ENCODE peak calls at places on chromosomes 6 and 20, in five cellular contexts. One of them, this sample, is unnamed.

GRCh38 chr20:45983279-45983743 is 11.3 kb upstream of the ZNF335 start:
- DNase-seq in fibroblast of lung: no peak
- DNase-seq in neural progenitor cell: no peak
- DNase-seq in HCT116: no peak
- DNase-seq in IMR-90: no peak
- DNase-seq in this sample: peak; percentile 54

GRCh38 chr20:24086121-24086520 is 97.5 kb upstream of the GGTLC1 start:
- DNase-seq in fibroblast of lung: no peak
- DNase-seq in neural progenitor cell: no peak
- DNase-seq in HCT116: no peak
- DNase-seq in IMR-90: no peak
- DNase-seq in this sample: no peak

GRCh38 chr6:45026003-45026516 is 302.1 kb upstream of the RUNX2 start:
- DNase-seq in fibroblast of lung: peak; percentile 69
- DNase-seq in neural progenitor cell: no peak
- DNase-seq in HCT116: no peak
- DNase-seq in IMR-90: peak; percentile 53
- DNase-seq in this sample: no peak

GRCh38 chr6:53827485-53827884 is 32.7 kb downstream of the LRRC1 start:
- DNase-seq in fibroblast of lung: no peak
- DNase-seq in neural progenitor cell: no peak
- DNase-seq in HCT116: no peak
- DNase-seq in IMR-90: no peak
- DNase-seq in this sample: no peak

GRCh38 chr20:52145587-52145986 is 46.0 kb downstream of the ZFP64 start:
- DNase-seq in fibroblast of lung: no peak
- DNase-seq in neural progenitor cell: no peak
- DNase-seq in HCT116: no peak
- DNase-seq in IMR-90: peak; percentile 28
- DNase-seq in this sample: no peak

GRCh38 chr6:88865275-88865674 is 98.1 kb downstream of the RNGTT start:
- DNase-seq in fibroblast of lung: no peak
- DNase-seq in neural progenitor cell: no peak
- DNase-seq in HCT116: no peak
- DNase-seq in IMR-90: no peak
- DNase-seq in this sample: no peak

GRCh38 chr6:125014157-125014957 is 52.1 kb downstream of the RNF217 start:
- DNase-seq in fibroblast of lung: peak; percentile 88
- DNase-seq in neural progenitor cell: no peak
- DNase-seq in HCT116: no peak
- DNase-seq in IMR-90: peak; percentile 89
- DNase-seq in this sample: no peak

GRCh38 chr6:47709160-47709559 is 10.8 kb downstream of the ADGRF4 start:
- DNase-seq in fibroblast of lung: no peak
- DNase-seq in neural progenitor cell: no peak
- DNase-seq in HCT116: no peak
- DNase-seq in IMR-90: no peak
- DNase-seq in this sample: no peak

GRCh38 chr6:107171513-107171912 is 56.2 kb upstream of the BEND3 start:
- DNase-seq in fibroblast of lung: no peak
- DNase-seq in neural progenitor cell: no peak
- DNase-seq in HCT116: no peak
- DNase-seq in IMR-90: no peak
- DNase-seq in this sample: no peak

GRCh38 chr20:48201881-48202280 is 416.6 kb upstream of the SULF2 start:
- DNase-seq in fibroblast of lung: no peak
- DNase-seq in neural progenitor cell: no peak
- DNase-seq in HCT116: no peak
- DNase-seq in IMR-90: no peak
- DNase-seq in this sample: no peak

GRCh38 chr6:157990321-157991066 is 8.8 kb downstream of the SYNJ2 start:
- DNase-seq in fibroblast of lung: no peak
- DNase-seq in neural progenitor cell: no peak
- DNase-seq in HCT116: no peak
- DNase-seq in IMR-90: no peak
- DNase-seq in this sample: no peak

GRCh38 chr6:26342106-26342999 is 22.6 kb upstream of the BTN3A2 start:
- DNase-seq in fibroblast of lung: peak; percentile 28
- DNase-seq in neural progenitor cell: peak; percentile 43
- DNase-seq in HCT116: no peak
- DNase-seq in IMR-90: peak; percentile 55
- DNase-seq in this sample: peak; percentile 71

GRCh38 chr6:82017316-82017715 is 230.2 kb downstream of the IBTK start:
- DNase-seq in fibroblast of lung: peak; percentile 85
- DNase-seq in neural progenitor cell: peak; percentile 39
- DNase-seq in HCT116: peak; percentile 55
- DNase-seq in IMR-90: peak; percentile 75
- DNase-seq in this sample: peak; percentile 66

GRCh38 chr20:1906361-1907051 is 11.3 kb downstream of the SIRPA start:
- DNase-seq in fibroblast of lung: no peak
- DNase-seq in neural progenitor cell: no peak
- DNase-seq in HCT116: no peak
- DNase-seq in IMR-90: no peak
- DNase-seq in this sample: no peak

GRCh38 chr6:43274916-43275597 is 23.0 kb upstream of the SLC22A7 start:
- DNase-seq in fibroblast of lung: no peak
- DNase-seq in neural progenitor cell: peak; percentile 49
- DNase-seq in HCT116: no peak
- DNase-seq in IMR-90: no peak
- DNase-seq in this sample: no peak

GRCh38 chr6:3660473-3660872 is 91.0 kb downstream of the PXDC1 start:
- DNase-seq in fibroblast of lung: no peak
- DNase-seq in neural progenitor cell: no peak
- DNase-seq in HCT116: no peak
- DNase-seq in IMR-90: no peak
- DNase-seq in this sample: no peak

GRCh38 chr20:49715466-49715865 is 1.8 kb upstream of the B4GALT5 start:
- DNase-seq in fibroblast of lung: no peak
- DNase-seq in neural progenitor cell: no peak
- DNase-seq in HCT116: no peak
- DNase-seq in IMR-90: no peak
- DNase-seq in this sample: no peak

GRCh38 chr20:16013631-16014030 is 559.6 kb downstream of the KIF16B start:
- DNase-seq in fibroblast of lung: no peak
- DNase-seq in neural progenitor cell: no peak
- DNase-seq in HCT116: no peak
- DNase-seq in IMR-90: no peak
- DNase-seq in this sample: no peak

GRCh38 chr20:3209946-3210317 is 634 bp downstream of the ITPA start:
- DNase-seq in fibroblast of lung: peak; percentile 14
- DNase-seq in neural progenitor cell: no peak
- DNase-seq in HCT116: no peak
- DNase-seq in IMR-90: peak; percentile 18
- DNase-seq in this sample: no peak

GRCh38 chr6:30682181-30683117 is 4.0 kb downstream of the PPP1R18 start:
- DNase-seq in fibroblast of lung: peak; percentile 94
- DNase-seq in neural progenitor cell: peak; percentile 44
- DNase-seq in HCT116: no peak
- DNase-seq in IMR-90: peak; percentile 95
- DNase-seq in this sample: peak; percentile 71

GRCh38 chr20:7770046-7770445 is 170.2 kb downstream of the HAO1 start:
- DNase-seq in fibroblast of lung: no peak
- DNase-seq in neural progenitor cell: no peak
- DNase-seq in HCT116: no peak
- DNase-seq in IMR-90: no peak
- DNase-seq in this sample: no peak

GRCh38 chr6:149895702-149896310 is 2.1 kb downstream of the RAET1E start:
- DNase-seq in fibroblast of lung: peak; percentile 43
- DNase-seq in neural progenitor cell: no peak
- DNase-seq in HCT116: peak; percentile 84
- DNase-seq in IMR-90: peak; percentile 62
- DNase-seq in this sample: no peak

GRCh38 chr6:93304514-93304913 is 114.8 kb downstream of the EPHA7 start:
- DNase-seq in fibroblast of lung: no peak
- DNase-seq in neural progenitor cell: peak; percentile 3
- DNase-seq in HCT116: no peak
- DNase-seq in IMR-90: no peak
- DNase-seq in this sample: no peak

GRCh38 chr6:10441004-10441654 is 26.3 kb upstream of the TFAP2A start:
- DNase-seq in fibroblast of lung: peak; percentile 88
- DNase-seq in neural progenitor cell: no peak
- DNase-seq in HCT116: peak; percentile 93
- DNase-seq in IMR-90: peak; percentile 87
- DNase-seq in this sample: peak; percentile 32

GRCh38 chr6:46491789-46492547 is 719 bp upstream of the RCAN2 start:
- DNase-seq in fibroblast of lung: peak; percentile 18
- DNase-seq in neural progenitor cell: peak; percentile 80
- DNase-seq in HCT116: peak; percentile 24
- DNase-seq in IMR-90: peak; percentile 1
- DNase-seq in this sample: peak; percentile 86

GRCh38 chr6:29414588-29414987 is at the start of gene OR12D1:
- DNase-seq in fibroblast of lung: no peak
- DNase-seq in neural progenitor cell: peak; percentile 9
- DNase-seq in HCT116: peak; percentile 16
- DNase-seq in IMR-90: no peak
- DNase-seq in this sample: no peak

GRCh38 chr6:153090241-153090930 is 40.7 kb downstream of the RGS17 start:
- DNase-seq in fibroblast of lung: peak; percentile 83
- DNase-seq in neural progenitor cell: no peak
- DNase-seq in HCT116: peak; percentile 13
- DNase-seq in IMR-90: peak; percentile 93
- DNase-seq in this sample: no peak

GRCh38 chr6:39847216-39847615 is 55.0 kb downstream of the DAAM2 start:
- DNase-seq in fibroblast of lung: no peak
- DNase-seq in neural progenitor cell: no peak
- DNase-seq in HCT116: no peak
- DNase-seq in IMR-90: no peak
- DNase-seq in this sample: peak; percentile 62

GRCh38 chr6:4889701-4890100 is 113.5 kb downstream of the CDYL start:
- DNase-seq in fibroblast of lung: no peak
- DNase-seq in neural progenitor cell: no peak
- DNase-seq in HCT116: no peak
- DNase-seq in IMR-90: no peak
- DNase-seq in this sample: no peak

GRCh38 chr6:32970413-32971244 is 2.2 kb downstream of the BRD2 start:
- DNase-seq in fibroblast of lung: peak; percentile 92
- DNase-seq in neural progenitor cell: peak; percentile 90
- DNase-seq in HCT116: peak; percentile 60
- DNase-seq in IMR-90: peak; percentile 90
- DNase-seq in this sample: peak; percentile 93

GRCh38 chr20:24149881-24150307 is 161.3 kb upstream of the GGTLC1 start:
- DNase-seq in fibroblast of lung: no peak
- DNase-seq in neural progenitor cell: peak; percentile 64
- DNase-seq in HCT116: no peak
- DNase-seq in IMR-90: no peak
- DNase-seq in this sample: peak; percentile 91

GRCh38 chr6:170232186-170233002 is 58.5 kb downstream of the DLL1 start:
- DNase-seq in fibroblast of lung: peak; percentile 34
- DNase-seq in neural progenitor cell: no peak
- DNase-seq in HCT116: no peak
- DNase-seq in IMR-90: peak; percentile 62
- DNase-seq in this sample: no peak

GRCh38 chr6:89954721-89955148 is 60.5 kb downstream of the GJA10 start:
- DNase-seq in fibroblast of lung: no peak
- DNase-seq in neural progenitor cell: no peak
- DNase-seq in HCT116: no peak
- DNase-seq in IMR-90: peak; percentile 17
- DNase-seq in this sample: no peak

GRCh38 chr20:20691477-20691863 is 21.0 kb downstream of the RALGAPA2 start:
- DNase-seq in fibroblast of lung: no peak
- DNase-seq in neural progenitor cell: no peak
- DNase-seq in HCT116: no peak
- DNase-seq in IMR-90: no peak
- DNase-seq in this sample: no peak

GRCh38 chr20:20695250-20695816 is 17.1 kb downstream of the RALGAPA2 start:
- DNase-seq in fibroblast of lung: no peak
- DNase-seq in neural progenitor cell: no peak
- DNase-seq in HCT116: no peak
- DNase-seq in IMR-90: no peak
- DNase-seq in this sample: no peak

GRCh38 chr20:20692587-20692986 is 19.9 kb downstream of the RALGAPA2 start:
- DNase-seq in fibroblast of lung: no peak
- DNase-seq in neural progenitor cell: no peak
- DNase-seq in HCT116: no peak
- DNase-seq in IMR-90: no peak
- DNase-seq in this sample: no peak

GRCh38 chr20:20697325-20697845 is 15.1 kb downstream of the RALGAPA2 start:
- DNase-seq in fibroblast of lung: no peak
- DNase-seq in neural progenitor cell: no peak
- DNase-seq in HCT116: no peak
- DNase-seq in IMR-90: no peak
- DNase-seq in this sample: no peak

DNA sequence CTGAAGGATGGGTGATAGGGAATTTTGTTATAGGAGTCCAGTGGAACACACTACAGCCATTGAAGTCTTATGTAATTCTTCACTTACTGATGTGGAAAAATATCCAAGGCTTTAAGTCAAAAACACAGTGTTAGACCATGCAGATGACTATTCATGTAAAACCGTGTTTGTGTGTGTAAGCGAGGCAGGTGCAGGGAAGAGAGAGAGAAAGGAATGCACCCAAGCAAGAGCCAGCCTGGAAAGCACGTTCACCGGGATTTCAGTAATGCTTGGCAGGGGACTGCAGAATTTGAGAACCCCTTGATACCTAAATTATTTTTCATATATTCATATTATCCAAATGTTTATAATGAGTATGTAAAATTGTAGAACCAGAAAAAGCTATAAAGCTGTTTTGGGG is 17.9 kb downstream of the RALGAPA2 start:
- DNase-seq in fibroblast of lung: no peak
- DNase-seq in neural progenitor cell: no peak
- DNase-seq in HCT116: no peak
- DNase-seq in IMR-90: no peak
- DNase-seq in this sample: no peak
- H3K4me1 ChIP-seq in fibroblast of lung: no peaks in the 10 kb centered on the region
- H3K4me1 ChIP-seq in neural progenitor cell: no peaks in the 10 kb centered on the region
- H3K4me1 ChIP-seq in HCT116: no peaks in the 10 kb centered on the region
- H3K4me1 ChIP-seq in IMR-90: no peaks in the 10 kb centered on the region
- H3K4me1 ChIP-seq in this sample: no peaks in the 10 kb centered on the region

GRCh38 chr6:17042422-17043147 is 59.3 kb upstream of the STMND1 start:
- DNase-seq in fibroblast of lung: peak; percentile 55
- DNase-seq in neural progenitor cell: peak; percentile 82
- DNase-seq in HCT116: peak; percentile 34
- DNase-seq in IMR-90: peak; percentile 68
- DNase-seq in this sample: peak; percentile 83
- H3K9ac ChIP-seq in fibroblast of lung: no peak overlapping the region
- H3K9ac ChIP-seq in neural progenitor cell: no peak overlapping the region
- H3K9ac ChIP-seq in HCT116: no peak overlapping the region
- H3K9ac ChIP-seq in IMR-90: no peak overlapping the region
- H3K9ac ChIP-seq in this sample: no peak overlapping the region

DNA sequence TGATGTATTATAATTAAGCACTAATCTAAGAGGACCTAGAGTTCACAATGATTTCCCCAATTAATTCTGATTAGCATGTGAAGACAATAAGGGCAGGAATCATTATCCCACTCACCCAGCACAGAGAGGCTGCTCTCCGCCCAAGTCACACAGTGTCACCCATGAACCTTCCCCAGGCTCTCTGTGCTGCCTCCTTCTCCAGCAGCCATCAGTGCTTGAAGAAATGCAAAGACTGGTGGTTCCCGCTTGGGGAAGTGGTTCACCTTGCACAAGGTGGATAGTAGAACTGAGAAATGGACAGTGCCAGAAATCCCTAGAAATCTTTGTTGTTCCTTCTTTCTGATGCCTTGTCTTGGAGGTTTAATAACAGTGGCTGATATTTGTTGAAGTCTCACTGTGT is 401.3 kb downstream of the QKI start:
- DNase-seq in fibroblast of lung: no peak
- DNase-seq in neural progenitor cell: no peak
- DNase-seq in HCT116: no peak
- DNase-seq in IMR-90: no peak
- DNase-seq in this sample: no peak
- H3K4me1 ChIP-seq in fibroblast of lung: peaks cover 5% of the 10 kb centered on the region
- H3K4me1 ChIP-seq in neural progenitor cell: no peaks in the 10 kb centered on the region
- H3K4me1 ChIP-seq in HCT116: no peaks in the 10 kb centered on the region
- H3K4me1 ChIP-seq in IMR-90: peaks cover 6% of the 10 kb centered on the region
- H3K4me1 ChIP-seq in this sample: no peaks in the 10 kb centered on the region

GRCh38 chr6:163243691-163244505 is 170.6 kb upstream of the QKI start:
- DNase-seq in fibroblast of lung: no peak
- DNase-seq in neural progenitor cell: no peak
- DNase-seq in HCT116: no peak
- DNase-seq in IMR-90: no peak
- DNase-seq in this sample: no peak
- H3K9ac ChIP-seq in fibroblast of lung: no peak overlapping the region
- H3K9ac ChIP-seq in neural progenitor cell: no peak overlapping the region
- H3K9ac ChIP-seq in HCT116: no peak overlapping the region
- H3K9ac ChIP-seq in IMR-90: no peak overlapping the region
- H3K9ac ChIP-seq in this sample: no peak overlapping the region

This sample was measured in endodermal cell.